ENCODE peak calls at places on chromosomes 3 and 15, in eight cellular contexts. L is PC-3; G is thoracic aorta; Z is testis; M is K562; O is aorta; P is CD4-positive, alpha-beta memory T cell; B is A549. N is an unnamed sample. For H3K4me1, the result is how much of the 10 kb centered on the place peaks cover.

GRCh38 chr3:32374788-32375595 is 16.7 kb upstream of the CMTM7 start:
- DNase-seq in L (peak), G (no peak), Z (peak), M (peak), O (no peak), P (peak), B (peak), N (peak)

GRCh38 chr15:49235446-49236207 is 65.6 kb downstream of the GALK2 start:
- DNase-seq in L (peak), G (no peak), Z (peak), M (no peak), O (peak), P (peak), B (peak), N (peak)

GRCh38 chr15:45644437-45644836 is 9.6 kb downstream of the SQOR start:
- DNase-seq in L (no peak), G (no peak), Z (no peak), M (no peak), O (no peak), P (no peak), B (no peak), N (no peak)

GRCh38 chr3:141875374-141875892 is 1.0 kb upstream of the ATP1B3 start:
- DNase-seq in L (peak), G (peak), Z (peak), M (peak), O (peak), P (peak), B (peak), N (peak)

GRCh38 chr3:194367992-194368841 is 1.3 kb downstream of the LRRC15 start:
- DNase-seq in L (no peak), G (no peak), Z (no peak), M (no peak), O (no peak), P (no peak), B (no peak), N (no peak)

GRCh38 chr3:82194870-82195269 is 433.4 kb upstream of the GBE1 start:
- DNase-seq in L (peak), G (no peak), Z (no peak), M (no peak), O (no peak), P (no peak), B (no peak), N (no peak)

GRCh38 chr3:157793745-157794144 is 290.5 kb upstream of the VEPH1 start:
- DNase-seq in L (no peak), G (no peak), Z (no peak), M (no peak), O (no peak), P (no peak), B (no peak), N (no peak)

GRCh38 chr15:70504305-70504951 is 258.9 kb downstream of the UACA start:
- DNase-seq in L (peak), G (peak), Z (peak), M (no peak), O (peak), P (no peak), B (peak), N (no peak)

GRCh38 chr15:83559310-83559966 is 94.5 kb upstream of the ADAMTSL3 start:
- DNase-seq in L (peak), G (no peak), Z (peak), M (peak), O (no peak), P (peak), B (peak), N (no peak)

GRCh38 chr3:179347108-179347382 is 464 bp upstream of the MFN1 start:
- DNase-seq in L (no peak), G (no peak), Z (no peak), M (no peak), O (no peak), P (no peak), B (no peak), N (no peak)

GRCh38 chr15:40844543-40844981 is 714 bp downstream of the SPINT1 start:
- DNase-seq in L (peak), G (no peak), Z (peak), M (peak), O (peak), P (peak), B (no peak), N (no peak)

GRCh38 chr3:50572158-50572557 is 2.8 kb downstream of the HEMK1 start:
- DNase-seq in L (peak), G (no peak), Z (peak), M (peak), O (peak), P (peak), B (peak), N (peak)

GRCh38 chr3:140768921-140769320 is 91.1 kb downstream of the TRIM42 start:
- DNase-seq in L (no peak), G (no peak), Z (no peak), M (no peak), O (no peak), P (no peak), B (no peak), N (no peak)

GRCh38 chr15:40330368-40330836 is 6.9 kb downstream of the INAFM2 start:
- DNase-seq in L (peak), G (peak), Z (peak), M (peak), O (peak), P (no peak), B (no peak), N (no peak)

GRCh38 chr3:114552527-114552812 is 258.6 kb downstream of the TIGIT start:
- DNase-seq in L (no peak), G (no peak), Z (no peak), M (no peak), O (no peak), P (no peak), B (no peak), N (no peak)

DNA sequence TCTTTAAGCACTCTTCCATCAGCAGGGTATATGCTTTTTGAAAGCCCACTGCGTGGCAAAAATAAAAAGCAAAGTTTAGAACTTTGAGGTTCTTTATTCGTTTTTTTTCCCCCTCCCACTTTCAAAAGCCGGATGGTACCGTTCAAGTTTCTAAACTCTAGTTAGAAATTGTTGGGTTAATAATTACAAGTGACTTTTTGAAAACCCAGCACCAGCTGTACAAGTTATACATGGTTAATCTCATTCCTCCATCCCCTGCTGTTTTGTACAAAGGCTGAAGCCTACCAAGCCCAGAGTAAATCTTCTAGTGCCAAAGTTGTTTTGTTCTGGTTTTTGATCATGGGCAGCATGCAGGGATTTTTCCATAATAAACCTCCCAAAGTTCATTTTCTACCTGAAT is 48.6 kb downstream of the WDR72 start:
- DNase-seq in L (no peak), G (no peak), Z (no peak), M (no peak), O (no peak), P (no peak), B (no peak), N (no peak)
- H3K4me3 ChIP-seq in L (no peak), G (no peak), Z (no peak), M (no peak), O (no peak), P (no peak), B (no peak), N (no peak)

GRCh38 chr3:187733371-187733770 is 11.9 kb downstream of the BCL6 start:
- DNase-seq in L (no peak), G (no peak), Z (no peak), M (no peak), O (no peak), P (no peak), B (no peak), N (no peak)
- H3K27ac ChIP-seq in L (no peak), G (no peak), Z (no peak), M (no peak), O (no peak), P (no peak), B (no peak), N (no peak)

DNA sequence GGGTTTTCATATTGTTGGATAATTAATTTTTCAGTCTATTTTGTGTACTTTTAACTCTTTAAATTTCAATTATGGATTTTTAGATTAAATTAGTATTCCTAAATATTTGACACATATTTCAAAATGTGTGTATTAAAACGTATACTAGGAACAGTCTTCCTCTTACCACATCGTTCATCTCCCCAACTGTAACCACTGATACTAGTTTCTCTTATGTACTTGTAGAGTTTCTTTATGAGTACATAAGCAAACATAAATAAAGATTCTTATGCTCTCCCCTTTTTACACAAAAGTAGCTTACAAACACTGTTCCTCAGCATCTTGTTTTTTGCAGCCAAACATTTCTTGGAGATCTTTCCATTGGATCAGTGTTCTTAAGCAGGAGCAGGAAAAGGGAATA is 45.9 kb downstream of the CMSS1 start:
- DNase-seq in L (no peak), G (no peak), Z (no peak), M (no peak), O (no peak), P (no peak), B (no peak), N (no peak)
- H3K4me1 ChIP-seq in L (half or more), G (half or more), Z (under half), M (under half), O (under half), P (under half), B (under half), N (under half)

GRCh38 chr15:98417346-98417745 is 231.0 kb upstream of the IGF1R start:
- DNase-seq in L (no peak), G (no peak), Z (no peak), M (no peak), O (no peak), P (no peak), B (no peak), N (no peak)

GRCh38 chr15:98422086-98422478 is 226.3 kb upstream of the IGF1R start:
- DNase-seq in L (no peak), G (no peak), Z (no peak), M (no peak), O (no peak), P (no peak), B (no peak), N (no peak)

GRCh38 chr15:98419173-98419814 is 229.0 kb upstream of the IGF1R start:
- DNase-seq in L (no peak), G (no peak), Z (no peak), M (no peak), O (no peak), P (no peak), B (no peak), N (no peak)

GRCh38 chr15:98421419-98422085 is 226.8 kb upstream of the IGF1R start:
- DNase-seq in L (peak), G (no peak), Z (peak), M (peak), O (peak), P (peak), B (peak), N (no peak)

DNA sequence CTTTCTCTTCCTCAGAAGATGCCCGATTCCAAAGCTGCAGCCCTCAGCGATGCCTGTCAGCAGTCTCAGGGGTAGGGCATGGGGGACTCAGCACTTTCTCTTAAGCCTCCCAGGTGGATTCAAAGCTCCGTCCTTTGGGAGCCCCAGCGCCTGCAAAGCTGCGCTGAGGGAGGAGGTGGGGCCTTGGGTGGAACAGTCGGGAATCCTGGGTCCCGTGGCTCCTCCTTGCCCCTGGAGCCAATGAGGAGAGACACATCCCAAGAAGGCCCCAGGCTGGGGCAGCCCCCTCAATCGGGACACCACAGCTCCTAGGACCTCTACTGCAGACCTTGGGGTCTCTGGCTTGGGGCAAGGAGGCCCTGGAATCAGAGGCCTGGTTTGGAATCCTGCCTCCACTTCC is 227.5 kb upstream of the IGF1R start:
- DNase-seq in L (no peak), G (no peak), Z (no peak), M (no peak), O (no peak), P (no peak), B (no peak), N (no peak)
- H3K4me3 ChIP-seq in L (no peak), G (peak), Z (no peak), M (no peak), O (no peak), P (no peak), B (peak), N (no peak)

DNA sequence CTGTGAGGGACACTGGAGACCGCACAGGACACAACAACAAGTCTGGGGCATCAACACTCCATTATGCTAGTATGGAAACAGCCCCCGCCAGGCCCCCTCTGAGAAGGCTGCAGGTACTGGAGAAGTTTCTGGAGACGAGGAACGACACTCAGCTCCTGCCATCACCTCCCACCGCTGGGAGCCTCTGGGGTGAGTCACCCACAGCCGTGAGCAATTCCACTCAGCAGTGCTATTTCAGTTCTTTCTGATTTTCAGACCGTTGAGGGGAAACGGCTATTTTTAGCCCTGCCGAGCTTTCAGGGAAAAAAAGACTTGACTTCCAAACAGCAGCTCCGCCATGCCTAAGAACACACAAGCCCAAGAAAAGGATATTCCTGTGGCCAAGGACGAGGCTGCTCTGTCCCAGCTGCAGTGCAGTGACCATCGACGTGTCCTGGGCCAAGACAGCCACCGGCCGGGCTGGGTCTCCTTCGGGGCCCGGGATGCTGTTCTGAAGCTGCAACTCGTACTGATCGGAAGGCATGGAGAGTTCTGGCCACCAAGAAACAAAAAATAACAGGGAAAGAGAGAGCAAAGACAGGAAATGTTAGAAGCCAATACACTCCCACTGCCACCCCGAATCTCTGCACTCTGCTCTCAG is 40.8 kb downstream of the NUP210 start:
- DNase-seq in L (peak), G (peak), Z (peak), M (no peak), O (peak), P (no peak), B (no peak), N (no peak)
- H3K27ac ChIP-seq in L (no peak), G (peak), Z (no peak), M (no peak), O (peak), P (no peak), B (no peak), N (no peak)

DNA sequence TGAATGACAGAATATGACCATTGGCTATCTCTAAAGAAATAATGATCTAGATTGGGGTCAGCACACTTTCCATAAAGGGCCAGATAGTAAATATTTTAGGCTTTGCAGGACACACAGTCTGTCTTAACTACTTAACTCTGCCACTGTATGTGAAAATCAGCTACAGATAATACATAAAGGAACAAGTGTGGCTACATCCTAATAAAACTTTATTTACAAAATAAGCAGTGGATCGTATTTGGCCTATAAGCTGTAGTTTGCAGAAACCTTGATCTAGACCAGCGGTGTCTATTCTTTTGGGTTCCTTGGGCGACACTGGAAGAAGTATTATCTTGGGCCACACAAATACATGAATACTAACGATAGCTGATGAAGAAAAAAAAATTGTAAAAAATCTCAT is 27.6 kb downstream of the GSK3B start:
- DNase-seq in L (no peak), G (no peak), Z (no peak), M (no peak), O (no peak), P (no peak), B (no peak), N (no peak)
- H3K4me1 ChIP-seq in L (under half), G (under half), Z (under half), M (under half), O (under half), P (under half), B (under half), N (under half)

GRCh38 chr3:23672628-23673027 is 133.1 kb upstream of the UBE2E1 start:
- DNase-seq in L (no peak), G (no peak), Z (no peak), M (no peak), O (no peak), P (no peak), B (no peak), N (no peak)

GRCh38 chr3:23668430-23668904 is 137.3 kb upstream of the UBE2E1 start:
- DNase-seq in L (peak), G (no peak), Z (no peak), M (no peak), O (no peak), P (no peak), B (peak), N (no peak)

GRCh38 chr3:23669541-23670255 is 136.1 kb upstream of the UBE2E1 start:
- DNase-seq in L (peak), G (no peak), Z (no peak), M (no peak), O (no peak), P (no peak), B (no peak), N (no peak)

GRCh38 chr3:23675010-23675409 is 130.7 kb upstream of the UBE2E1 start:
- DNase-seq in L (no peak), G (no peak), Z (no peak), M (no peak), O (no peak), P (no peak), B (no peak), N (no peak)

GRCh38 chr3:23671901-23672589 is 133.7 kb upstream of the UBE2E1 start:
- DNase-seq in L (peak), G (no peak), Z (peak), M (no peak), O (peak), P (no peak), B (no peak), N (no peak)
- H3K4me3 ChIP-seq in L (peak), G (peak), Z (peak), M (no peak), O (no peak), P (no peak), B (no peak), N (no peak)

DNA sequence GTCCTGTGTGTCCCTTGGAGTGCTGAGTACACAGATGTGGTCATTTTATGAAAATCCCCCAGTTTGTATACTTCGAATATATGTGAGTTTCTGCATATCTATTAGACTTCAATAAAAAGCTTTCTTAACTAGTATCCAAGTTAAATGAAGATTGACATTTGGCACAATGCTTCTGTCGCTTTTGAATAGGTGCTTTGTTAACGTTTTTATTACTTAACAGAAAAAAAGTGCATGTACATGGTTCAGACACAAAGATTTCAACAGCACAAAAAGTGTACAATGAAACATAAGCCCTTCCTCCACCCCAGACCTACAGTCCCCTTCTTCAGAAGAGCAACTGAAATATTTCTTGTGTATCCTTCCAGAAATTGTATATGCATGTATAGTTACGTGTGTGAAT is 427.4 kb upstream of the PROK2 start:
- DNase-seq in L (no peak), G (no peak), Z (no peak), M (no peak), O (no peak), P (no peak), B (no peak), N (no peak)
- H3K27ac ChIP-seq in L (no peak), G (no peak), Z (no peak), M (no peak), O (no peak), P (no peak), B (no peak), N (no peak)

N was measured in effector memory CD4-positive, alpha-beta T cell.